ENCODE peak calls at places on chromosome 4, in seven cellular contexts. V, R, B, O, U, P and N are unnamed samples.

GRCh38 chr4:175411251-175411650 is 400.8 kb downstream of the GPM6A start:
- DNase-seq in V (no peak), R (no peak), B (no peak), O (no peak), U (no peak), P (no peak), N (no peak)

GRCh38 chr4:1571986-1572385 is 112.1 kb downstream of the FAM53A start:
- DNase-seq in V (no peak), R (peak), B (no peak), O (no peak), U (no peak), P (no peak), N (no peak)

GRCh38 chr4:140252742-140253555 is 99.0 kb upstream of the MAML3 start:
- DNase-seq in V (peak), R (peak), B (peak), O (peak), U (peak), P (peak), N (no peak)

GRCh38 chr4:102518703-102519131 is 17.6 kb downstream of the NFKB1 start:
- DNase-seq in V (no peak), R (no peak), B (no peak), O (no peak), U (no peak), P (no peak), N (no peak)

GRCh38 chr4:94897023-94897422 is 139.3 kb downstream of the BMPR1B start:
- DNase-seq in V (no peak), R (no peak), B (no peak), O (peak), U (no peak), P (no peak), N (no peak)

GRCh38 chr4:98421106-98421505 is 159.9 kb downstream of the RAP1GDS1 start:
- DNase-seq in V (no peak), R (no peak), B (no peak), O (no peak), U (no peak), P (no peak), N (no peak)

GRCh38 chr4:97507587-97508245 is 635.6 kb downstream of the STPG2 start:
- DNase-seq in V (no peak), R (no peak), B (no peak), O (peak), U (no peak), P (no peak), N (no peak)

GRCh38 chr4:146675171-146675570 is 36.5 kb downstream of the POU4F2 start:
- DNase-seq in V (no peak), R (no peak), B (no peak), O (no peak), U (no peak), P (no peak), N (no peak)

GRCh38 chr4:876780-877179 is 50.9 kb upstream of the CPLX1 start:
- DNase-seq in V (peak), R (no peak), B (no peak), O (no peak), U (no peak), P (no peak), N (no peak)

GRCh38 chr4:157013656-157014055 is 42.1 kb upstream of the PDGFC start:
- DNase-seq in V (no peak), R (no peak), B (no peak), O (no peak), U (no peak), P (no peak), N (no peak)

GRCh38 chr4:110059556-110060191 is 138.7 kb downstream of the ELOVL6 start:
- DNase-seq in V (no peak), R (no peak), B (no peak), O (peak), U (peak), P (no peak), N (no peak)

DNA sequence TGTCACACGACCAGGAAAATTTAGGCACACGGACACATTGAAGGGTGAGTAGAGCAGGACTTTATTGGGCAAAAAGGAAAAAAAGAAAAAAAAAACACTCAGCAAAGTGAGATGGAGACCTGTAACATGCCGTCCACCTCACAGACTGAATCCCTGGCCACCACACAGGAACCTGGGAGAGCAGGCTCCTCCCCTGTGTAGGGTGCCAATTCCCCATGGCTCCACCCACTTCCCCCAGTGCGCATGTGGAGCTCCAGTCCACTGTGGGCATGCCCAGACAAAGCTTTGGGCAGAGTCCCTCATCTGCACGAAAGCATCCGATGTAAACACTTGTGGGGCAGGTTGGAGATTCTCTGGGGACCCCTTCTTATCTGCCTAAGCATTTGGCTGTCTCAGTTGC is 23.6 kb upstream of the CBR4 start:
- DNase-seq in V (peak), R (no peak), B (no peak), O (no peak), U (no peak), P (no peak), N (no peak)
- TF ChIP-seq POLR2AphosphoS5 in V (no peak), R (no peak), B (no peak), O (no peak), U (no peak), P (no peak), N (no peak)

GRCh38 chr4:132593717-132594400 is 555.2 kb upstream of the PCDH10 start:
- DNase-seq in V (no peak), R (no peak), B (no peak), O (no peak), U (no peak), P (no peak), N (no peak)

GRCh38 chr4:132592850-132593249 is 556.2 kb upstream of the PCDH10 start:
- DNase-seq in V (no peak), R (no peak), B (no peak), O (no peak), U (no peak), P (no peak), N (no peak)

GRCh38 chr4:132587626-132588025 is 561.5 kb upstream of the PCDH10 start:
- DNase-seq in V (no peak), R (no peak), B (no peak), O (peak), U (no peak), P (no peak), N (no peak)

GRCh38 chr4:132596186-132596585 is 552.9 kb upstream of the PCDH10 start:
- DNase-seq in V (no peak), R (no peak), B (no peak), O (no peak), U (no peak), P (no peak), N (no peak)

GRCh38 chr4:132592340-132592739 is 556.8 kb upstream of the PCDH10 start:
- DNase-seq in V (peak), R (no peak), B (no peak), O (no peak), U (no peak), P (no peak), N (no peak)
- TF ChIP-seq CTCF in V (peak), R (no peak), B (no peak), O (no peak), U (no peak), P (no peak), N (no peak)

GRCh38 chr4:15405069-15405468 is 22.8 kb upstream of the C1QTNF7 start:
- DNase-seq in V (no peak), R (no peak), B (no peak), O (no peak), U (no peak), P (no peak), N (no peak)

GRCh38 chr4:15413623-15414019 is 14.2 kb upstream of the C1QTNF7 start:
- DNase-seq in V (no peak), R (no peak), B (no peak), O (no peak), U (no peak), P (no peak), N (no peak)

GRCh38 chr4:15414601-15415091 is 13.2 kb upstream of the C1QTNF7 start:
- DNase-seq in V (no peak), R (no peak), B (no peak), O (no peak), U (no peak), P (no peak), N (no peak)

GRCh38 chr4:15413010-15413622 is 14.7 kb upstream of the C1QTNF7 start:
- DNase-seq in V (no peak), R (no peak), B (no peak), O (no peak), U (no peak), P (no peak), N (no peak)

GRCh38 chr4:15410750-15411149 is 17.1 kb upstream of the C1QTNF7 start:
- DNase-seq in V (peak), R (no peak), B (no peak), O (peak), U (no peak), P (no peak), N (no peak)
- TF ChIP-seq POLR2AphosphoS5 in V (no peak), R (no peak), B (no peak), O (no peak), U (no peak), P (no peak), N (no peak)

GRCh38 chr4:167989815-167990214 is 102.5 kb upstream of the ANXA10 start:
- DNase-seq in V (no peak), R (no peak), B (no peak), O (no peak), U (no peak), P (no peak), N (peak)
- TF ChIP-seq CTCF in V (peak), R (no peak), B (no peak), O (no peak), U (no peak), P (no peak), N (peak)

GRCh38 chr4:58564695-58565094 is 1454.5 kb upstream of the IGFBP7 start:
- DNase-seq in V (no peak), R (no peak), B (no peak), O (no peak), U (no peak), P (no peak), N (no peak)
- TF ChIP-seq POLR2AphosphoS5 in V (no peak), R (no peak), B (no peak), O (no peak), U (no peak), P (no peak), N (no peak)

GRCh38 chr4:54440394-54441223 is 211.5 kb downstream of the PDGFRA start:
- DNase-seq in V (peak), R (no peak), B (no peak), O (peak), U (no peak), P (no peak), N (no peak)
- TF ChIP-seq CTCF in V (peak), R (peak), B (no peak), O (peak), U (no peak), P (peak), N (peak)

GRCh38 chr4:24781999-24782745 is 13.2 kb upstream of the SOD3 start:
- DNase-seq in V (no peak), R (no peak), B (no peak), O (peak), U (no peak), P (no peak), N (no peak)
- TF ChIP-seq POLR2AphosphoS5 in V (no peak), R (no peak), B (no peak), O (no peak), U (peak), P (no peak), N (no peak)

GRCh38 chr4:67892905-67893304 is 9.1 kb upstream of the TMPRSS11D start:
- DNase-seq in V (no peak), R (no peak), B (no peak), O (no peak), U (no peak), P (no peak), N (no peak)
- TF ChIP-seq CTCF in V (peak), R (no peak), B (no peak), O (no peak), U (no peak), P (no peak), N (no peak)